ENCODE peak calls at places on chromosome 7, in seven cellular contexts. E is tibial artery; N is thyroid gland; S is CD8-positive, alpha-beta T cell; T is mucosa of descending colon; L is GM12878; O is lung. I is an unnamed sample.

GRCh38 chr7:24884401-24884800 is 95.6 kb downstream of the OSBPL3 start:
- DNase-seq in E (no peak), N (no peak), S (no peak), T (no peak), L (no peak), O (no peak), I (no peak)

GRCh38 chr7:156218544-156219306 is 406.5 kb upstream of the SHH start:
- DNase-seq in E (no peak), N (no peak), S (no peak), T (no peak), L (no peak), O (no peak), I (peak; percentile 11)

GRCh38 chr7:152760384-152761115 is 998 bp downstream of the ACTR3B start:
- DNase-seq in E (no peak), N (no peak), S (no peak), T (no peak), L (no peak), O (no peak), I (no peak)

GRCh38 chr7:146090023-146090645 is 26.5 kb upstream of the CNTNAP2 start:
- DNase-seq in E (no peak), N (no peak), S (no peak), T (peak; percentile 5), L (no peak), O (no peak), I (no peak)

GRCh38 chr7:50557114-50557513 is 8.1 kb downstream of the DDC start:
- DNase-seq in E (no peak), N (no peak), S (no peak), T (no peak), L (no peak), O (no peak), I (no peak)

GRCh38 chr7:126662826-126663225 is 589.9 kb downstream of the GRM8 start:
- DNase-seq in E (no peak), N (no peak), S (no peak), T (no peak), L (no peak), O (no peak), I (no peak)

GRCh38 chr7:102260856-102261255 is 25.8 kb upstream of the SH2B2 start:
- DNase-seq in E (no peak), N (peak; percentile 50), S (no peak), T (no peak), L (no peak), O (no peak), I (no peak)

GRCh38 chr7:99137418-99138180 is 6.3 kb downstream of the SMURF1 start:
- DNase-seq in E (no peak), N (no peak), S (no peak), T (no peak), L (no peak), O (no peak), I (no peak)

GRCh38 chr7:7276151-7276550 is 93.8 kb downstream of the C1GALT1 start:
- DNase-seq in E (no peak), N (no peak), S (no peak), T (no peak), L (no peak), O (no peak), I (no peak)

GRCh38 chr7:44467217-44467548 is 23.3 kb downstream of the NUDCD3 start:
- DNase-seq in E (no peak), N (no peak), S (no peak), T (no peak), L (no peak), O (no peak), I (no peak)
- H3K4me1 ChIP-seq in E (peaks cover 39% of the 10 kb centered on the region), N (peaks cover 34% of the 10 kb centered on the region), S (peaks cover 30% of the 10 kb centered on the region), T (no peaks in the 10 kb centered on the region), L (peaks cover under 1% of the 10 kb centered on the region), O (peaks cover 17% of the 10 kb centered on the region), I (peaks cover 45% of the 10 kb centered on the region)

DNA sequence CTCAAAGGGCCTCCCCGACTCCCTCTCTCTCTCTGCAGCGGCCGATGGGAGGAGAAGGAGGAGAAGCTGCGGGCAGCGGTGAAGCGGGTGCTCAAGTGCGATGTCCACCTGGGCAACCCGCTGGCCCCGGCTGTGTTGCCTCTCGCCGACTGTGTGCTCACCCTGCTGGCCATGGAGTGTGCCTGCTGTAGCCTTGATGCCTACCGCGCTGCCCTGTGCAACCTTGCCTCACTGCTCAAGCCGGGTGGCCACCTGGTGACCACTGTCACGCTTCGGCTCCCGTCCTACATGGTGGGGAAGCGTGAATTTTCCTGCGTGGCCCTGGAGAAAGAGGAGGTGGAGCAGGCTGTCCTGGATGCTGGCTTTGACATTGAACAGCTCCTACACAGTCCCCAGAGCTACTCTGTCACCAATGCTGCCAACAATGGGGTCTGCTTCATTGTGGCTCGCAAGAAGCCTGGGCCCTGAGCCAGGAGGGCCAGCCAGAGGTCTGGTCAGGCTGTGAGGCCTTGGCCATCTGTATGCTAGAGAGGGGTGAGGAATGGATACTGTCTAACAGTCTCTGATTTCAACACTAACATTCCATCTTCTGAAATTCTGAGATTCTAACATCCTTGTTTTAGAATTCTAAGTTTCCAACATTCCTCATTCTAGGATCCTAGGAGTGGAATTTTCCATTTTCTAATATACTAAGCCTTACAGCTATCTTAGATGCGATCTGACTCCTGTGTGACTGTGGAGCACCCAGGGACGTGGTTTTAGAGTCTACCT is 3.6 kb downstream of the INMT start:
- DNase-seq in E (peak; percentile 80), N (no peak), S (no peak), T (no peak), L (no peak), O (no peak), I (peak; percentile 73)
- H3K4me1 ChIP-seq in E (peaks cover 48% of the 10 kb centered on the region), N (peaks cover 24% of the 10 kb centered on the region), S (no peaks in the 10 kb centered on the region), T (peaks cover 17% of the 10 kb centered on the region), L (no peaks in the 10 kb centered on the region), O (peaks cover 8% of the 10 kb centered on the region), I (peaks cover 69% of the 10 kb centered on the region)

DNA sequence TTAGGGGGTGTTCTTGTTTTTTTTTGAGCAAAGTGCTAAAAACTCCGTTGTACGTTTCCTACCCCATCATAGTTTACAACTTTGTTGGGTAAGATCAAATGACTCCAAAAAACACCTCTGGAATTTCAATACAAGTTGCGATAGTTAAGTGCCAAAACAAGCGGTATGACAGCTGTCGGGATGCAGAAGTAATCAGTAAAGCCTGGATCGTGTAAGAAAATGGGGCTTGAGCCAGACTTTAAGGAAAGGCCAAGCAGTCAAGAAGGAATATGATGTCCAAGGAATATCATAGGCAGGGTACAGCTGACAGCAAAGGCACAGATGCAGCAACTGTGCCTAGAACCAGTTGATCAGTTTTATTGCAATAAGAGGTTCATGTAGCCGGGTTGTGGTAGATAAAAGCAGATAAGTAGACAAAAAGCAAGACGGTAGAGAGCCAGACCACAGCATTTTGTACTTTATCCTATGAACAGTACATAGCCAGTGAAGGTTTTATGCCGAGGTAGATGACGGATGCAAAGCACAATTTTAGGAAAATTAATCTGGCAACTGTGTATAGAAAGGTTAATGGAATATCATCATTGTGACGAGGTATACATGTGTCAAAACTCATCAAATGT is 45.5 kb downstream of the UBE2H start:
- DNase-seq in E (no peak), N (no peak), S (no peak), T (no peak), L (no peak), O (no peak), I (no peak)
- H3K4me1 ChIP-seq in E (peaks cover 23% of the 10 kb centered on the region), N (no peaks in the 10 kb centered on the region), S (peaks cover 69% of the 10 kb centered on the region), T (peaks cover 13% of the 10 kb centered on the region), L (peaks cover 13% of the 10 kb centered on the region), O (peaks cover 33% of the 10 kb centered on the region), I (no peaks in the 10 kb centered on the region)

GRCh38 chr7:148334959-148335577 is 255.5 kb upstream of the C7orf33 start:
- DNase-seq in E (no peak), N (no peak), S (no peak), T (no peak), L (no peak), O (no peak), I (no peak)
- H3K4me1 ChIP-seq in E (peaks cover 7% of the 10 kb centered on the region), N (peaks cover 9% of the 10 kb centered on the region), S (no peaks in the 10 kb centered on the region), T (peaks cover 6% of the 10 kb centered on the region), L (no peaks in the 10 kb centered on the region), O (peaks cover 4% of the 10 kb centered on the region), I (peaks cover 11% of the 10 kb centered on the region)

GRCh38 chr7:137956183-137956582 is 45.7 kb downstream of the CREB3L2 start:
- DNase-seq in E (no peak), N (no peak), S (no peak), T (no peak), L (no peak), O (no peak), I (no peak)

GRCh38 chr7:137956591-137956990 is 45.3 kb downstream of the CREB3L2 start:
- DNase-seq in E (no peak), N (no peak), S (no peak), T (no peak), L (no peak), O (no peak), I (no peak)

GRCh38 chr7:137959987-137960386 is 41.9 kb downstream of the CREB3L2 start:
- DNase-seq in E (no peak), N (no peak), S (no peak), T (no peak), L (no peak), O (no peak), I (no peak)

GRCh38 chr7:137958593-137959431 is 43.1 kb downstream of the CREB3L2 start:
- DNase-seq in E (no peak), N (peak; percentile 86), S (no peak), T (no peak), L (no peak), O (no peak), I (no peak)

DNA sequence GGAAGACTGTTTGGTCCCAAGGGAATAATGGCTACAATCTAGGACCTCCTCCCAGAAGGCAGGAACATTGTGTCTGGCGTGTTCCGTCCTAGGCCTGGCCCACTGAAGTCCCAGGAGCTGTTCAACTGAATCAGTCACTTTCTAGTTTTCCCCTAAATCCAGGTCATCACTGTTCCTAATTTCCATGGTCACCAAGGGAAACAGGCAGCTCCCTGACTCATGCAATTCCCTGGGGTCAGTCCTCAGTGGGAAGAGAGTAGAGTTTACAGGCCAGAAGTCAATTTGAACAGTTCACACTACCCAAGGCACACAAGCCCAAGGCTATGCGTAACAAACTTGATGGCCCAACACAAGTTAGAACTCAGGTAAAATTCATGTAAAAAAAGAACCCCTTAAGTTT is 44.0 kb downstream of the CREB3L2 start:
- DNase-seq in E (peak; percentile 90), N (no peak), S (no peak), T (no peak), L (no peak), O (no peak), I (peak; percentile 75)
- H3K4me1 ChIP-seq in E (peaks cover 68% of the 10 kb centered on the region), N (peaks cover 96% of the 10 kb centered on the region), S (no peaks in the 10 kb centered on the region), T (peaks cover 20% of the 10 kb centered on the region), L (peaks cover 39% of the 10 kb centered on the region), O (peaks cover 28% of the 10 kb centered on the region), I (peaks cover 77% of the 10 kb centered on the region)

I was measured in right atrium auricular region.